ENCODE peak calls at places on chromosomes 6 and 20, in four cellular contexts. U is WERI-Rb-1, Q is brain microvascular endothelial cell, N is fibroblast of pulmonary artery. X is an unnamed sample.
A peak's percentile ranks its signal among the peaks of the same experiment; 100 is the strongest.

GRCh38 chr20:36861875-36862801 is 13.8 kb upstream of the TLDC2 start:
- DNase-seq in U (peak; percentile 66), Q (peak; percentile 70), N (peak; percentile 77), X (peak; percentile 87)

GRCh38 chr6:44494011-44494501 is 106.5 kb downstream of the CDC5L start:
- DNase-seq in U (no peak), Q (peak; percentile 46), N (peak; percentile 74), X (peak; percentile 29)

GRCh38 chr6:134921980-134922313 is 28.0 kb downstream of the ALDH8A1 start:
- DNase-seq in U (peak; percentile 90), Q (no peak), N (peak; percentile 51), X (no peak)

GRCh38 chr6:11650297-11650696 is 112.7 kb downstream of the TMEM170B start:
- DNase-seq in U (no peak), Q (peak; percentile 79), N (peak; percentile 97), X (peak; percentile 21)

GRCh38 chr20:32355417-32355841 is 2.7 kb upstream of the ASXL1 start:
- DNase-seq in U (no peak), Q (no peak), N (no peak), X (no peak)

GRCh38 chr6:99330159-99330558 is 19.3 kb downstream of the FAXC start:
- DNase-seq in U (peak; percentile 57), Q (peak; percentile 76), N (peak; percentile 78), X (peak; percentile 71)

GRCh38 chr6:89024456-89024855 is 56.1 kb upstream of the PNRC1 start:
- DNase-seq in U (no peak), Q (no peak), N (no peak), X (no peak)

GRCh38 chr6:73262701-73263569 is at the start of gene KHDC1:
- DNase-seq in U (peak; percentile 80), Q (peak; percentile 34), N (peak; percentile 48), X (peak; percentile 49)

GRCh38 chr6:3831741-3832530 is 17.2 kb upstream of the FAM50B start:
- DNase-seq in U (no peak), Q (no peak), N (peak; percentile 13), X (no peak)

GRCh38 chr20:17530716-17531536 is at the start of gene BFSP1:
- DNase-seq in U (peak; percentile 69), Q (peak; percentile 31), N (peak; percentile 61), X (peak; percentile 55)

GRCh38 chr6:45605971-45606370 is 228.2 kb upstream of the SUPT3H start:
- DNase-seq in U (no peak), Q (no peak), N (peak; percentile 8), X (no peak)

GRCh38 chr6:170449835-170450753 is 103.0 kb downstream of the PSMB1 start:
- DNase-seq in U (no peak), Q (no peak), N (no peak), X (no peak)

GRCh38 chr20:46286977-46287376 is 21.3 kb downstream of the CDH22 start:
- DNase-seq in U (no peak), Q (no peak), N (no peak), X (no peak)

DNA sequence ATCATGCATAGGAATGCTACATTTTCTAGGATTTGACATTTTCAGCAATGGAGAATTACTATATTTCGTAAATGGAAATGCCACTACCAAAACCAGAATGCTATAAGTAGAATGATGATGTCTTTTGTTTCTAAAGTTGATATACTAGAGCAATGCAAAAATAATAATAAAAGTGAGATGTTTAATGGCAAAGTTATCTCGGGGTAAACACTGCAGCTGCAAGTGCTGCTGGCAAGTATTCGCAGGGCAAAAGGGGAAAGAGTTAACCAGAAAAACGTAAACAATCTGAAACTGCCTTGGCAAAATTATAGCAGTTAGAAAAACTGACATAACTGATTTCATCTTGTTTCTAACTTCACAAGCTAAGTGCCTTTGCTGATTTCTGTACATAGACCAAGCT is 45.5 kb upstream of the FILIP1 start:
- DNase-seq in U (no peak), Q (no peak), N (no peak), X (no peak)
- TF ChIP-seq CTCF in U (no peak), Q (no peak), N (no peak), X (no peak)

GRCh38 chr20:21702553-21703467 is 2.7 kb upstream of the PAX1 start:
- DNase-seq in U (peak; percentile 32), Q (peak; percentile 8), N (peak; percentile 36), X (peak; percentile 3)

GRCh38 chr20:21705466-21706344 is at the start of gene PAX1:
- DNase-seq in U (no peak), Q (no peak), N (no peak), X (no peak)

GRCh38 chr20:21706345-21707195 is 1.1 kb downstream of the PAX1 start:
- DNase-seq in U (no peak), Q (no peak), N (no peak), X (no peak)

GRCh38 chr20:21703740-21704407 is 1.6 kb upstream of the PAX1 start:
- DNase-seq in U (no peak), Q (no peak), N (no peak), X (no peak)

DNA sequence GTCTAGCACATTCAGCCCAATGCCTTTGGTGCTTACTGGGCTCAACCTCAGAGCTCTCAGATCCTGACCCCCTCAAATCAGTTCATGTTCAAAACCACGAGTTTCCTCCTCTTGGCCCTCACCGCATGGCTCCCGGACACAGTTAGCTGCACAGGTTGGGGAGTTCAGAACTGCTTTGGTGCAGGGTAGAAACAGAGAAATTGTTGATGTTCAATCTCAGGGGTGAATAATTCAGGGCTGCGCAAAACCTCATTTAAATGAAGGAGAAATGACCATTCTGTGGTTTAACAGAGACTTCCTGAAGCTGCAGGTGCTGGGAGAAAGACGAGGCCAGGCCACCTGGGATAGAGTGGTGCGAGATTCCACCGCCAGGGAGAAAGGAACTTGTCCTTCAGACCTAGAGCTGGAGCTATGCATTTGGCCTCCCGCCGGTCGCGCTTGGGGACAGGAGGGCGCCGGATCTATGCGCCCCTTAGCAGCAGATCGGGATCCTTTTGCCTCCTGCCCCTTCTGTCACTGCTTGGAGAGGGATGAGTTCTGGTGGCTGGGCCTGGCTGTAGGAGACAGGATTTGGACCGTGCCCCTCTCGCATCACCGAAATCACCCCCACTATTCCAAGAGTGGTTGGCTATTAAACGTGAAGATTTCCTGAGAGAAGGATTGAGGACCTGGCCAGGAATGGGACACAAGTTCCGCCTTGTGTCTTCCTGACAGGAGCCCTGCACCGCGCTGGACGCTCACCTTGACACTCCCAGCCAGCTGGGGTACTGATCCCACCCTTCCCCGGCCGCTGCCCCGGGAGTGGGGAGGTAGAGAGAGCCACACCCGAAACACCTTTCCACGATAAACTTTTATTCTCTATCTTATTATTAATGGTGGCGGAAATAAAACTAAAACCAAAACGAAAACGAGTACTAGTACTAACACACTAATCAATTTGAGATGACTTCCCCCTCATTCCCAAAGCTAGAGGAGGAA is 767 bp upstream of the PAX1 start:
- DNase-seq in U (no peak), Q (no peak), N (no peak), X (no peak)
- H3K4me3 ChIP-seq in U (no peak overlapping the region), Q (no peak overlapping the region), N (no peak overlapping the region), X (no peak overlapping the region)

GRCh38 chr6:117449549-117450439 is 24.1 kb upstream of the ROS1 start:
- DNase-seq in U (peak; percentile 36), Q (peak; percentile 76), N (peak; percentile 91), X (peak; percentile 90)
- TF ChIP-seq CTCF in U (peak; percentile 48), Q (peak; percentile 62), N (peak; percentile 71), X (peak; percentile 65)

GRCh38 chr20:43583982-43584432 is 6.7 kb upstream of the IFT52 start:
- DNase-seq in U (no peak), Q (peak; percentile 98), N (peak; percentile 98), X (peak; percentile 99)
- H3K4me3 ChIP-seq in U (no peak overlapping the region), Q (no peak overlapping the region), N (no peak overlapping the region), X (no peak overlapping the region)

DNA sequence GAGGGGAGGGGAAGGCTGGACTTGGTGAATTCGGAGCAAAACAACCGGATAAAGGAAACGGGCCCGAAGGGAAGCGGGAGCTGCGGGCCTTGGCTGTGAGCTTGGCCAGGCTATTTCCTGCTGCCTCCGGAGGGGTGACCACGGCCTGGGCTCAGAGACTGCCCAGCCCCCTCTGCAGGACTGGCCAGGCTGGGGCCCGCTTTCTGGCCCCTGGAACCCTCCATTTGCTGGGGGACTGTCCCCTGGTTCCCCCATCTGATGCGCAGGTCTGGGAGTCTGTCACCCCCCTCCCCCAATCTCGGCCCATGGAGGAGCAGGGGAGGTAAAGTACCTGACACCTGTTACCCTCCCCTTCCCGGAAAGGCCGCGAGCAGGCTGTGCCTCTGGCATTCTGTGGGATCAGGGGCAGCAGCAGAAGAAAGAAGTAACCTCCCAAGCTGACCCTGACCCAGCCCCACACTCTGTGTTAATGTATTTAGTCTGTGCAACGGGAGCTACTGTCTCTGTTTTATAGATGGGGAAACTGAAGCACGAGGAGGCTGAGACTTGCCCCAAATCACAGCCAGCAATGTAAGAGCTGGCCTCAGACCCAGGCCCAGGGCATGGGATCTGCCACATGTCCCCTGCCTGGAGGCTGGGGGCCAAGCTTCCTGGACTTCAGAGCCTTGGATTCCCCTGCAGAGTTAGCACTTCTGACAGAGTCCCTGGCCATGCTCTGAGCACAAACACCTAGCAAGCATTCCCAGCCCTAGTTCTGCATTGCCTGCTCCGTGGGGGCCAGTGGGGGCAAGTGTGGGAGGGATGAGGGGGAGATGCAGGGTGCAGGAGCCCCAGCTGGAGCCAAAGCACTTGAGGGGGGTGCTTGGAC is 3.5 kb downstream of the C20orf204 start:
- DNase-seq in U (no peak), Q (no peak), N (no peak), X (no peak)
- TF ChIP-seq CTCF in U (no peak), Q (no peak), N (no peak), X (no peak)

DNA sequence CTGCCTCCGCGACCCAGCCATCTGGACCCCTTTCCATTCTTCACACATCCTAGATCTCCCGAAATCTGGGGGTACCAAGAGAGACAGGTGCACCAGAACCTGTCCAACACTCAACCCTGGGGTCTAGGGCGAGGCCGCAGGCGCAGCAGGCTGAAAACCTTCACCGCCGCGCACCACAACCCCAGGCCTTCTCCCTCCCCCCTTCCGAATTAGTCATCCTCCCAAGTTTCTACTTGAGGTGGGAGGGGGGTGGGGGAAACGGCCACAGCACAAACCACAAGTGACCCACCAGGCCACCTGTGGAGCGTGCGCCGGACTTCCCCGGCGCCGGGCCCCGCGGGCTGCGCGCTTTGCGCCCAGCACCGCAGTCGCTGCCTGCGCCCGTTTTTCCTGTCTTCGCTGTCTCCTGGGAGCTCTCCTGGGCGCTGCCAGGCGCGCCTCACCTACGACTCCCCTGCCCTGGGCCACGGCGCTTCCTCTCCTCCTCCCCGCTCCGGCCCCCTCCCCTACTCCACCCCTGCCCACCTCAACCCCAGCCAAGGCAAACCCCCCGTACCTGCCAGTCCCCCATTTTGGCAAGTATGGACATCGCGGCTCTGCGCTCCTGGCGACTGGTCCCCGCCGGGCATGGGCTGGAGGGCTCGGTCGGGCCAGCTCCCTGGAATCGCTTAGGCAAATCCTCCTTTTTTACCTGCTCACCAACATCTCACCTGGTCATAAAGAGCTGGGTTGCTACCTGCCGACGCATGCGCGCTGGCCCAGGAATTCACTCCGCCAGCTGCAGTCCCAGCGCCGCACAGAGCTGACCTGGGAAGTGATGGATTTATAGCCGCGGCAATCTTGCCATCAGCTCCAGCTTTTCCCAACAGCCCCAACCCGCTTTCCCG is 4.2 kb upstream of the TFAP2A start:
- DNase-seq in U (peak; percentile 69), Q (no peak), N (no peak), X (no peak)
- H3K4me3 ChIP-seq in U (peak overlapping the region; percentile 30), Q (peak overlapping the region; percentile 12), N (no peak overlapping the region), X (no peak overlapping the region)

GRCh38 chr20:12012241-12013222 is 94.8 kb downstream of the BTBD3 start:
- DNase-seq in U (peak; percentile 54), Q (peak; percentile 61), N (peak; percentile 74), X (peak; percentile 61)
- TF ChIP-seq CTCF in U (peak; percentile 96), Q (peak; percentile 100), N (no peak), X (peak; percentile 100)